ENCODE peak calls at places on chromosomes 16 and 17, in four cellular contexts. One of them, this sample, is unnamed. For H4K20me1, the result is how much of the 10 kb centered on the place peaks cover.

GRCh38 chr17:39800540-39800939 is 62.8 kb downstream of the GRB7 start:
- DNase-seq in GM12878: peak
- DNase-seq in HepG2: no peak
- DNase-seq in K562: no peak
- DNase-seq in this sample: no peak

GRCh38 chr16:9151597-9151996 is 60.2 kb downstream of the HAPSTR1 start:
- DNase-seq in GM12878: no peak
- DNase-seq in HepG2: peak
- DNase-seq in K562: no peak
- DNase-seq in this sample: no peak

GRCh38 chr16:57863434-57864160 is 61.3 kb upstream of the KIFC3 start:
- DNase-seq in GM12878: no peak
- DNase-seq in HepG2: peak
- DNase-seq in K562: no peak
- DNase-seq in this sample: peak

GRCh38 chr17:55484575-55484974 is 26.7 kb downstream of the SMIM36 start:
- DNase-seq in GM12878: no peak
- DNase-seq in HepG2: no peak
- DNase-seq in K562: no peak
- DNase-seq in this sample: no peak

GRCh38 chr17:45218895-45219661 is 2.6 kb upstream of the FMNL1 start:
- DNase-seq in GM12878: no peak
- DNase-seq in HepG2: peak
- DNase-seq in K562: peak
- DNase-seq in this sample: peak

GRCh38 chr17:41494524-41494923 is 4.8 kb upstream of the KRT36 start:
- DNase-seq in GM12878: no peak
- DNase-seq in HepG2: peak
- DNase-seq in K562: no peak
- DNase-seq in this sample: peak

GRCh38 chr17:13157656-13158055 is 139.8 kb upstream of the ELAC2 start:
- DNase-seq in GM12878: no peak
- DNase-seq in HepG2: no peak
- DNase-seq in K562: no peak
- DNase-seq in this sample: no peak

GRCh38 chr17:1673041-1673790 is 11.5 kb downstream of the PRPF8 start:
- DNase-seq in GM12878: no peak
- DNase-seq in HepG2: no peak
- DNase-seq in K562: no peak
- DNase-seq in this sample: no peak

GRCh38 chr16:52435573-52435972 is 111.4 kb downstream of the TOX3 start:
- DNase-seq in GM12878: no peak
- DNase-seq in HepG2: no peak
- DNase-seq in K562: no peak
- DNase-seq in this sample: no peak

GRCh38 chr16:49833055-49833454 is 22.9 kb downstream of the ZNF423 start:
- DNase-seq in GM12878: no peak
- DNase-seq in HepG2: no peak
- DNase-seq in K562: no peak
- DNase-seq in this sample: peak

GRCh38 chr17:8072339-8072726 is 15.2 kb downstream of the ALOX12B start:
- DNase-seq in GM12878: no peak
- DNase-seq in HepG2: no peak
- DNase-seq in K562: no peak
- DNase-seq in this sample: no peak

GRCh38 chr17:18362509-18363020 is 785 bp downstream of the SHMT1 start:
- DNase-seq in GM12878: no peak
- DNase-seq in HepG2: peak
- DNase-seq in K562: no peak
- DNase-seq in this sample: peak

GRCh38 chr16:81243927-81244326 is 5.4 kb downstream of the BCO1 start:
- DNase-seq in GM12878: no peak
- DNase-seq in HepG2: no peak
- DNase-seq in K562: no peak
- DNase-seq in this sample: no peak

GRCh38 chr16:89696598-89697128 is 4.8 kb downstream of the SPATA2L start:
- DNase-seq in GM12878: no peak
- DNase-seq in HepG2: no peak
- DNase-seq in K562: no peak
- DNase-seq in this sample: no peak

GRCh38 chr16:70162041-70162451 is 11.5 kb upstream of the CLEC18C start:
- DNase-seq in GM12878: no peak
- DNase-seq in HepG2: peak
- DNase-seq in K562: peak
- DNase-seq in this sample: peak

GRCh38 chr17:57568340-57568739 is 176.8 kb downstream of the CCDC182 start:
- DNase-seq in GM12878: no peak
- DNase-seq in HepG2: no peak
- DNase-seq in K562: no peak
- DNase-seq in this sample: no peak

GRCh38 chr16:81401035-81401950 is 43.3 kb upstream of the CMIP start:
- DNase-seq in GM12878: no peak
- DNase-seq in HepG2: peak
- DNase-seq in K562: peak
- DNase-seq in this sample: peak

GRCh38 chr17:77288115-77288619 is 147.4 kb downstream of the SEC14L1 start:
- DNase-seq in GM12878: no peak
- DNase-seq in HepG2: no peak
- DNase-seq in K562: no peak
- DNase-seq in this sample: no peak

GRCh38 chr16:49280022-49280741 is 1.5 kb downstream of the CBLN1 start:
- DNase-seq in GM12878: no peak
- DNase-seq in HepG2: no peak
- DNase-seq in K562: no peak
- DNase-seq in this sample: no peak

DNA sequence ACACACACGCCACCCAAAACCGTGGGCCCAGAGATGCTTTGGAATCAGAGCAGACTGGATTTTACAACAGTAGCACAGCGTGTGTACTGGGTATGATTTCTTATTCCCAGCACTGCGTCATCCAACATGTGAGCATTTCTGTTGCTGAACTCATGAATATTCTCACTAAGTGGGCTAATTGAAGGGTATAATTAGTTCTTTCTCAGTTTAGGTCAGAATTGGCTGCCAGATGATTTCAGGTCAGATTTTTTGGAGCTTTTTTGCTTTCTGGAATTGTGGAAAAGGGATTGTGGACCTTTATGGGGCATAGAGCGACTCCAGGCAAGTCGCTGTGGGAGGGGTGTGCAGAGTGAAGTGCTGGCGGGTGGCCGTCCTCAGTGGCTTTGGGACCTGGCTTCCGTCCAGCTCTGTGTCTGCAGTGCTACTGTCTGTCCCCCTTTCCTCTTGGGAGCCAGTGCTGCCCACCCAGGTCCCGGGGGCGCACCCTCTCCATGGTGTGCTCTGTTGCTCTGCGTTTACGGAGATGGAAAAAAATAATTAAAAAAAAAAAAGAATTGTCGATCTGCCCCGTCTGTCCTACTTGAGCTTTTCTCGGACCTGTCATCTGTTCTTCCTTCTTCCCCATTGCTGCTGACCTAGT is 25.0 kb downstream of the FOXK2 start:
- DNase-seq in GM12878: no peak
- DNase-seq in HepG2: no peak
- DNase-seq in K562: no peak
- DNase-seq in this sample: no peak
- H4K20me1 ChIP-seq in GM12878: under half
- H4K20me1 ChIP-seq in HepG2: half or more
- H4K20me1 ChIP-seq in K562: under half
- H4K20me1 ChIP-seq in this sample: under half

GRCh38 chr16:84638195-84638806 is 10.0 kb upstream of the KLHL36 start:
- DNase-seq in GM12878: no peak
- DNase-seq in HepG2: no peak
- DNase-seq in K562: no peak
- DNase-seq in this sample: no peak
- TF ChIP-seq MYC in GM12878: no peak
- TF ChIP-seq MYC in HepG2: peak
- TF ChIP-seq MYC in K562: no peak
- TF ChIP-seq MYC in this sample: no peak

GRCh38 chr17:36731091-36731490 is 129.7 kb downstream of the MRM1 start:
- DNase-seq in GM12878: no peak
- DNase-seq in HepG2: no peak
- DNase-seq in K562: no peak
- DNase-seq in this sample: no peak

GRCh38 chr17:36727577-36727976 is 126.2 kb downstream of the MRM1 start:
- DNase-seq in GM12878: no peak
- DNase-seq in HepG2: no peak
- DNase-seq in K562: peak
- DNase-seq in this sample: no peak

GRCh38 chr17:36726199-36726598 is 124.8 kb downstream of the MRM1 start:
- DNase-seq in GM12878: no peak
- DNase-seq in HepG2: no peak
- DNase-seq in K562: no peak
- DNase-seq in this sample: no peak

GRCh38 chr17:36730095-36730808 is 128.9 kb downstream of the MRM1 start:
- DNase-seq in GM12878: no peak
- DNase-seq in HepG2: no peak
- DNase-seq in K562: no peak
- DNase-seq in this sample: no peak

DNA sequence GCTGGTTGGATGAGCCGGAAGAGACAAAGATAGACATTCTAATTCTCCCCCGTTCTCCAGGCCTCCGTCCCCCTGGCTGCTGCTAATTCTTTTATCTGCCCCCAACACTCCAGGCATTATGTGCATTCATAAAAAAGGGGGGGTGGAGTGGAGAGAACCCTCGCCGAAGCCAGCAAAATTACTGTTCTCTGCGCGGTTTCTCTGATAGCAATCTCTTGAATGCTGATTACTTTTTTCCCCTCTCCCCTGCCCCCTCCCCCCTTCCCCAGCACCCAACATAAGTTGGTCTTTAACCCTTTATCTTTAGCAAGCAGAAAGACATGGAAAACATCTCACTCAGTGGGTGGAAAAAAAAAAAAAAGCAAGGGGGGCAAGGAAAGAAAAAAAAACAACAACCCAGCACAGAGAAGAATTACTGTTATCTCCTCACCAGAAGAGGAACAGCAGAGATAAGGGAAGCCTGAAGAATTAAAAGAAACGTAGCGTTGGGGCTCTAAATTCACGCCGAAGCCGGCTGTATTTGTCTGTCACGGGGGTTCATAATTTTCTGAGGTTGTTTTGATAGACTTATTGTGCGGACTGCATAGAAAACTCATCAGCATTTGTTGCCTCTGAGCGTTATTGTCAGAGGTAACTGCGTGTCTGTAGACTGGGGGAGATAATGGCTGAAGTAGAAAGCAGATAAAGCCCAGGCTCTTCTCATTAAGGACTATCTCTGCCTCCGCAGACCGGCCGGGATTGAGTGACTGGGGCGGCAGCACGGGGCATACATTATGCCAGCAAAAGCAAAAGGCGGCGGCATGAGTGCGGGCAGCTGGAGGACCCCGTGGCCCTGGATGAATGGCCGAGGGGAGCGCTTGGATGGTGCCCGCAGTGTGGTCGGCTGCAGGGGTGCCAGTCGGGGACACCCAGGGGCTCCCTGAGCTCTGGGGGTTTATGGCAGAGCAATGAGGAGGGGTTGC is 126.9 kb downstream of the MRM1 start:
- DNase-seq in GM12878: no peak
- DNase-seq in HepG2: no peak
- DNase-seq in K562: peak
- DNase-seq in this sample: no peak
- TF ChIP-seq EZH2 in GM12878: no peak
- TF ChIP-seq EZH2 in HepG2: peak
- TF ChIP-seq EZH2 in K562: no peak
- TF ChIP-seq EZH2 in this sample: peak

DNA sequence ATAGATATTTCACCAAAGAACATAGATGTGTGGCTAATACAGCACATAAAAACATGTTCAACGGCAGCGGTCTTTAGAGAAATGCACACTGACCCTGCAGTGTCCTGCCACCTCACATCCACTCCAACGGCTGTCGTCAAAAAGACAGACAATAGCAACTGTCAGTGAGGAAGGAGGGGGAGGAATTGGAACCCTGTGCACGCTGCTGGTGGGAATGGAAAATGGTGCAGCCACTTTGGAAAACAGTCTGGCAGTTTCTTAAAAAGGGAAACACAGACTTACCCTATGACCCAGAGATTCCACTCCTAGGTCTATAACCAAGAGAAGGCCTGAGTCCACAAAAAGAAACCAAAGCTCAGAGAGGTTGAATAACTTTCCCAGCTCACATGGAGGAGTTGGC is 7.7 kb downstream of the CEP295NL start:
- DNase-seq in GM12878: no peak
- DNase-seq in HepG2: no peak
- DNase-seq in K562: no peak
- DNase-seq in this sample: peak
- H4K20me1 ChIP-seq in GM12878: under half
- H4K20me1 ChIP-seq in HepG2: under half
- H4K20me1 ChIP-seq in K562: under half
- H4K20me1 ChIP-seq in this sample: under half

GRCh38 chr17:38320482-38320881 is 23.3 kb downstream of the GPR179 start:
- DNase-seq in GM12878: no peak
- DNase-seq in HepG2: no peak
- DNase-seq in K562: no peak
- DNase-seq in this sample: no peak

GRCh38 chr17:38324732-38325131 is 19.0 kb downstream of the GPR179 start:
- DNase-seq in GM12878: no peak
- DNase-seq in HepG2: no peak
- DNase-seq in K562: no peak
- DNase-seq in this sample: no peak

GRCh38 chr17:38324141-38324540 is 19.6 kb downstream of the GPR179 start:
- DNase-seq in GM12878: no peak
- DNase-seq in HepG2: no peak
- DNase-seq in K562: no peak
- DNase-seq in this sample: peak

GRCh38 chr17:38322897-38323296 is 20.9 kb downstream of the GPR179 start:
- DNase-seq in GM12878: no peak
- DNase-seq in HepG2: no peak
- DNase-seq in K562: no peak
- DNase-seq in this sample: no peak

GRCh38 chr17:38322156-38322779 is 21.5 kb downstream of the GPR179 start:
- DNase-seq in GM12878: no peak
- DNase-seq in HepG2: peak
- DNase-seq in K562: peak
- DNase-seq in this sample: no peak
- TF ChIP-seq MYC in GM12878: no peak
- TF ChIP-seq MYC in HepG2: no peak
- TF ChIP-seq MYC in K562: peak
- TF ChIP-seq MYC in this sample: no peak

GRCh38 chr16:83355570-83356218 is 452.1 kb upstream of the HSBP1 start:
- DNase-seq in GM12878: no peak
- DNase-seq in HepG2: no peak
- DNase-seq in K562: no peak
- DNase-seq in this sample: no peak
- TF ChIP-seq EZH2 in GM12878: no peak
- TF ChIP-seq EZH2 in HepG2: no peak
- TF ChIP-seq EZH2 in K562: no peak
- TF ChIP-seq EZH2 in this sample: no peak

This sample was measured in endothelial cell of umbilical vein.